ENCODE peak calls at places on chromosome 6, in six cellular contexts. S is BJ, N is psoas muscle, M is SK-N-SH, W is mammary epithelial cell, L is heart right ventricle. E is an unnamed sample. For H3K27me3 and H3K36me3, the result is how much of the 10 kb centered on the place peaks cover.

GRCh38 chr6:147058786-147059434 is 145.3 kb upstream of the STXBP5 start:
- DNase-seq in W (peak), M (peak), L (no peak), N (no peak), S (no peak), E (no peak)

GRCh38 chr6:142700032-142700431 is 244.9 kb downstream of the HIVEP2 start:
- DNase-seq in L (no peak), S (no peak), M (no peak), W (no peak), N (no peak), E (no peak)

GRCh38 chr6:11410539-11411307 is 126.8 kb upstream of the TMEM170B start:
- DNase-seq in W (no peak), S (no peak), M (peak), N (no peak), L (no peak), E (no peak)

GRCh38 chr6:151087861-151088598 is 151.7 kb upstream of the AKAP12 start:
- DNase-seq in W (no peak), M (no peak), S (no peak), L (peak), N (peak), E (no peak)

GRCh38 chr6:167750956-167751358 is 75.8 kb upstream of the AFDN start:
- DNase-seq in M (no peak), L (peak), S (no peak), W (peak), N (peak), E (peak)

GRCh38 chr6:40586800-40587201 is 363 bp downstream of the LRFN2 start:
- DNase-seq in N (no peak), S (no peak), L (no peak), W (no peak), M (peak), E (no peak)

GRCh38 chr6:53861543-53861942 is 66.7 kb downstream of the LRRC1 start:
- DNase-seq in W (peak), S (no peak), L (no peak), M (no peak), N (no peak), E (no peak)

GRCh38 chr6:43996614-43997341 is 130.5 kb downstream of the MRPL14 start:
- DNase-seq in S (no peak), M (no peak), L (no peak), N (no peak), W (no peak), E (no peak)

GRCh38 chr6:88867841-88868558 is 95.4 kb downstream of the RNGTT start:
- DNase-seq in L (no peak), W (peak), M (no peak), N (no peak), S (no peak), E (peak)

GRCh38 chr6:51013376-51013775 is 194.7 kb downstream of the TFAP2B start:
- DNase-seq in M (no peak), L (no peak), W (no peak), S (no peak), N (no peak), E (no peak)

GRCh38 chr6:121183742-121184141 is 150.5 kb downstream of the TBC1D32 start:
- DNase-seq in M (no peak), L (no peak), W (peak), N (no peak), S (no peak), E (no peak)

GRCh38 chr6:57094689-57095088 is 4.7 kb downstream of the ZNF451 start:
- DNase-seq in W (no peak), S (no peak), N (no peak), M (no peak), L (no peak), E (no peak)

GRCh38 chr6:52877168-52877567 is 32.3 kb downstream of the GSTA3 start:
- DNase-seq in M (no peak), N (no peak), L (no peak), W (peak), S (peak), E (peak)

GRCh38 chr6:134994431-134994830 is 44.5 kb upstream of the ALDH8A1 start:
- DNase-seq in M (no peak), S (no peak), N (no peak), W (no peak), L (no peak), E (no peak)

GRCh38 chr6:87639373-87639772 is 49.4 kb downstream of the ORC3 start:
- DNase-seq in M (no peak), S (no peak), W (no peak), L (no peak), N (no peak), E (no peak)

GRCh38 chr6:24469829-24470228 is 19.5 kb downstream of the GPLD1 start:
- DNase-seq in S (no peak), W (no peak), N (no peak), M (no peak), L (no peak), E (no peak)

GRCh38 chr6:129774697-129775447 is 64.9 kb upstream of the ARHGAP18 start:
- DNase-seq in M (peak), S (no peak), L (peak), N (peak), W (peak), E (peak)

GRCh38 chr6:33437666-33438065 is 16.7 kb upstream of the ZBTB9 start:
- DNase-seq in M (peak), L (no peak), W (no peak), S (no peak), N (no peak), E (no peak)

GRCh38 chr6:37694259-37694658 is 3.4 kb downstream of the MDGA1 start:
- DNase-seq in W (no peak), N (no peak), L (no peak), M (no peak), S (no peak), E (no peak)

GRCh38 chr6:37691904-37692806 is 5.5 kb downstream of the MDGA1 start:
- DNase-seq in M (peak), S (no peak), N (peak), W (peak), L (peak), E (no peak)

GRCh38 chr6:37693546-37694250 is 4.0 kb downstream of the MDGA1 start:
- DNase-seq in N (no peak), L (no peak), S (no peak), W (no peak), M (no peak), E (no peak)

GRCh38 chr6:37690964-37691735 is 6.5 kb downstream of the MDGA1 start:
- DNase-seq in W (peak), M (no peak), L (no peak), S (no peak), N (no peak), E (no peak)

DNA sequence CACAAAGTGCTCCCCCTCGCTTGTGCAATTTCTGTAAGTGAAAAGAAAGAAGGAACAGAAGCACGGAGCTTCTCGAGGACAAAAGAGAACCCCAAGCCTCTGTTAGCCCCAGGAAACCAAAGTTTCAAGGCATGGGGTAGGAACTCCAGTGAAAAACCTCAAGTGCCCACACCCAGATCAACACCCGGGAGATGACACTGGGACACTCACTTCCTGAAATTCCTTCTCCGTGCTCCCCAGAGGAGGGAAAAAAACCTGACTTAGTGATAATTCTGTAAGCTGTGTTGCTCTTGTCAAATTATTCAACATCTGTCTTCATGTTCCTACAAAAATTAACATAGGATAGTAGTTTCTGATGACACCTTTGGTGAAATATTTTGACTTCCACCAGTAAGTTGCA is 4.6 kb downstream of the MDGA1 start:
- DNase-seq in N (no peak), W (no peak), L (no peak), S (no peak), M (no peak), E (no peak)
- H3K27me3 ChIP-seq in N (under half), W (under half), L (under half), S (under half), M (under half), E (under half)

DNA sequence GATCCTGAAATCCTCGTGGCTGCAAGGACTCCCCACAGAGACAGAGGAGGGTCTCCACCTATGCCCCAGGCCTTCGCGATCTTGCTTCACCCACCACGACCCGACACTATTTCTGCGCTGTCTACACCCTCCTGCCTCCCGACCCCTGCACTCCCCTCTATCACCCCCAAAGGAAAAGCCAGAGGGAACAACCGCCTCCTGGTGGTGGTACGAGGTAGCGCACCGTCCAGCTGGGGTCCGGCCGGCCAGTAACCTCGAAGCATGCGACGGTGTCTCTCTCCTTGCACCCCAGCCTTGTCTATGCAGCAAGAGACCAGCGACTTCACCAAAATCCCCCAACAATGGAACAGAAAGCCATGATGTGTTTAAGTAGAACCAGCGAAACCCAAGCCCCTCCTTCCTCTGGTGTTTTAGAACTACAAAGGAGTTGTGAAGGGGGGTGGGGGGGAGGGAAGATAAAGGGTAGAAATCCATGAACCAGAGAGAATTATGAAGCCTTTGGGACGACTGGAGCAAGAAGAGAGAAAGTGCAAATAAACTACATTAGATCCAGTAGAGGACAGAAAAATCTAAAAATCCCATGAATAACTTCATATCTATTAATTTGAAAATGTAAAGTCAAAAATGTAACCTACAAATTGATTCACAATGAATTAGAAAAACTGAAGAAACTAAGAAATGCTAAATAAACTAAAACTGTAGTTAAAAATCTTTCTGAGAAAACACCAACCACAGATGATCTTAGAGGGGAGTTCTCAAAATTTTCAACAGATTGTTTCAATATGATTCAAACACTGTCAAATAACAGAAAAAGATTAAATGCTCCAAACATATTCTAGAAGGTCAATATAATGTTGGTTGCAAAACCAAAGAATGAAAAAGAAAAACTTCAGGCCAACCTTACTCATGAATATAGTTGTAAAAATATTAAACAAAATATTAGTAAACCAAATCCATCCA is 168.0 kb downstream of the CDK19 start:
- DNase-seq in W (no peak), L (no peak), S (no peak), N (no peak), M (no peak), E (no peak)
- TF ChIP-seq CTCF in W (peak), L (peak), S (peak), N (no peak), M (peak), E (peak)

DNA sequence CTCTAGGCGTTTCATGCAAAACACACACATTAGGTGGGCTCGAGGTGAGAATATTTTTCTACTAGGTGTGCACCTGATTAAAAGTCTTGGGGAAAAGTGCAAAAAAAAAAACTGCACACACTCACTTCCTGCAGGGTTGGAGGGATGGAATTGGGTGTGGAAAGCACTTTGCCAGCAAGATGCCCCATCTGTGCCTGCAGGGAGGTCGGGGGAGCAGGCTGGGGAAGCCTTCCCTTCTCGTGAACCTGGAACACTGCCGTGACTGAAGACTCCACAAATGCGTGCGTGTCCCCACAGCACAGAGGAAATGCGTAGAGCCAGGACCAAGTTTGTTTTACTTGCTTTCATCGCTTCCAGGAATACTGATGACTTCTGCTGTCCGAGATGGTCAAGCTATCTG is 56.3 kb downstream of the PSMG4 start:
- DNase-seq in M (no peak), W (no peak), N (no peak), L (no peak), S (no peak), E (no peak)
- H3K36me3 ChIP-seq in M (under half), W (under half), N (under half), L (under half), S (under half), E (under half)

DNA sequence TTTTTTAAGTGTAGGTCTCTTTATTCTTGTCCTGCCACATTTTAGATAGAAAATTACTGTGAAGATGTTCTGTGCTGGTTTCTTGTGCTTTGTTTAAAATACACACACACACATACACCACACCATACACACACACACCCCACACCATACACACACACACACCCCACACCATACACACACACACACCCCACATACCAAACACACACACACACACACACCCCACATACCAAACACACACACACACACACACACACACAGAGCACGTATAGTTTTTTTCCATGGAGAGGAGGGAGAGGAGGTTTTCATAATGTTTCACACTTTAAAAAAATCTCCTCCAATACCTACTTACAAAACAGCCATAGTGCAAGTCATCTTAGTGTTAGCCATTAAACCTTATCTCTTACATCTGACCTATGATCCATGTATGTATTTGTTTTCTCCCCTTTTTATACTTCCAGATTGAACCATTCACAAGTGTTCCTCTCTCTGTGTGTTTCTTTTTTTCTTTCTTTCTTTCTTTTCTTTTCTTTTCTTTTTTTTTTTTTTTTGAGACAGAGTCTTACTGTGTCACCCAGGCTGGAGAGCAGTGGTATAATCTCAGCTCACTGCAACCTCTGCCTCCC is 19.7 kb upstream of the CITED2 start:
- DNase-seq in W (no peak), S (no peak), M (no peak), N (no peak), L (no peak), E (no peak)
- H3K27me3 ChIP-seq in W (under half), S (under half), M (under half), N (under half), L (under half), E (under half)

DNA sequence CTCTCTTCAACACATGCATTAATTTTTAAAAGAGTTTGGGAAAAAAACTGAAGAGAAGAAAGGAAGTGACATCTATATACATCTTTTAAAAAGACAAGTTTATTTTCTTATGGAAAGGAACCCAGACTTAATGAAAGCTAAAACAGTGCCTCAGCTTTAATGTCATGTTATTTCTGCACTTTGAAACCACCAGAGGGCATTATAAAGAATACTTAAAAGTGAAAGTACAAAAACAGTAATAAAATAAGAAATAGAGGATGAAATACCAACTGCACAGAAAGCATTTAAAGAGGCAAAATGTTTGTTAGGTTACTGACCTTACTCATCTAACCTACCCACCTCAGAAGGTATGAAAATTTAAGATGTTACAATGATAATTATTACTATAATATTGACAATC is 98.8 kb downstream of the HUS1B start:
- DNase-seq in W (no peak), S (no peak), M (no peak), L (no peak), N (no peak), E (no peak)
- TF ChIP-seq CTCF in W (peak), S (peak), M (peak), L (no peak), N (no peak), E (no peak)

E was measured in kidney epithelial cell.